ENCODE peak calls at places on chromosomes 2 and 18, in ten cellular contexts. S, O, L, F, K, W, T, U, R and B are unnamed samples.

GRCh38 chr2:158777077-158777476 is 18.0 kb upstream of the DAPL1 start:
- DNase-seq in S (no peak), O (no peak), L (no peak), F (no peak), K (no peak), W (no peak), T (no peak), U (no peak), R (peak; percentile 18), B (no peak)

GRCh38 chr18:77073336-77074093 is 59.1 kb downstream of the MBP start:
- DNase-seq in S (no peak), O (no peak), L (no peak), F (no peak), K (no peak), W (no peak), T (no peak), U (peak; percentile 53), R (no peak), B (no peak)

GRCh38 chr2:105652014-105652796 is 92.5 kb upstream of the NCK2 start:
- DNase-seq in S (peak; percentile 42), O (no peak), L (no peak), F (no peak), K (no peak), W (no peak), T (no peak), U (peak; percentile 49), R (no peak), B (no peak)

GRCh38 chr2:216320852-216321251 is 51.4 kb downstream of the MARCHF4 start:
- DNase-seq in S (no peak), O (no peak), L (no peak), F (no peak), K (no peak), W (no peak), T (peak; percentile 36), U (no peak), R (no peak), B (no peak)

GRCh38 chr2:10922307-10923006 is 10.7 kb downstream of the KCNF1 start:
- DNase-seq in S (peak; percentile 36), O (no peak), L (no peak), F (no peak), K (no peak), W (no peak), T (no peak), U (no peak), R (no peak), B (no peak)

GRCh38 chr2:88590998-88591613 is 36.2 kb downstream of the EIF2AK3 start:
- DNase-seq in S (peak; percentile 84), O (peak; percentile 72), L (peak; percentile 65), F (peak; percentile 69), K (peak; percentile 62), W (peak; percentile 41), T (peak; percentile 72), U (no peak), R (peak; percentile 73), B (peak; percentile 84)

GRCh38 chr18:79368681-79369080 is 27.0 kb upstream of the NFATC1 start:
- DNase-seq in S (no peak), O (no peak), L (no peak), F (no peak), K (no peak), W (no peak), T (no peak), U (peak; percentile 80), R (no peak), B (no peak)

GRCh38 chr2:37877457-37878315 is 47.4 kb upstream of the RMDN2 start:
- DNase-seq in S (peak; percentile 81), O (peak; percentile 67), L (peak; percentile 69), F (peak; percentile 77), K (peak; percentile 49), W (peak; percentile 35), T (peak; percentile 68), U (no peak), R (peak; percentile 71), B (peak; percentile 78)

GRCh38 chr18:40414155-40414754 is 1540.8 kb upstream of the PIK3C3 start:
- DNase-seq in S (no peak), O (no peak), L (peak; percentile 32), F (no peak), K (no peak), W (no peak), T (peak; percentile 37), U (no peak), R (peak; percentile 49), B (peak; percentile 41)

GRCh38 chr2:25201794-25202193 is 33.4 kb upstream of the POMC start:
- DNase-seq in S (no peak), O (no peak), L (no peak), F (no peak), K (no peak), W (no peak), T (no peak), U (no peak), R (no peak), B (no peak)

GRCh38 chr2:234364718-234365117 is 132.2 kb downstream of the ARL4C start:
- DNase-seq in S (no peak), O (no peak), L (no peak), F (peak; percentile 26), K (no peak), W (no peak), T (no peak), U (no peak), R (no peak), B (no peak)

GRCh38 chr2:226788064-226788463 is 11.6 kb downstream of the IRS1 start:
- DNase-seq in S (no peak), O (no peak), L (no peak), F (no peak), K (no peak), W (no peak), T (peak; percentile 39), U (no peak), R (no peak), B (peak; percentile 29)

GRCh38 chr2:118844261-118845004 is 3.0 kb downstream of the EN1 start:
- DNase-seq in S (peak; percentile 70), O (no peak), L (no peak), F (peak; percentile 26), K (no peak), W (no peak), T (no peak), U (peak; percentile 84), R (peak; percentile 62), B (no peak)

GRCh38 chr18:10230072-10230471 is 224.4 kb upstream of the APCDD1 start:
- DNase-seq in S (peak; percentile 42), O (peak; percentile 69), L (peak; percentile 78), F (no peak), K (no peak), W (peak; percentile 44), T (peak; percentile 83), U (no peak), R (peak; percentile 92), B (peak; percentile 65)

GRCh38 chr2:152098798-152099654 is at the start of gene CACNB4:
- DNase-seq in S (peak; percentile 77), O (no peak), L (peak; percentile 5), F (peak; percentile 66), K (peak; percentile 14), W (no peak), T (no peak), U (no peak), R (peak; percentile 20), B (peak; percentile 8)

GRCh38 chr2:172986040-172986439 is 89.6 kb upstream of the MAP3K20 start:
- DNase-seq in S (no peak), O (peak; percentile 20), L (no peak), F (no peak), K (no peak), W (no peak), T (peak; percentile 10), U (no peak), R (no peak), B (peak; percentile 36)

GRCh38 chr2:173984866-173985588 is 19.9 kb upstream of the SP3 start:
- DNase-seq in S (no peak), O (no peak), L (no peak), F (no peak), K (no peak), W (no peak), T (no peak), U (no peak), R (no peak), B (no peak)

GRCh38 chr18:37378616-37379015 is 187.0 kb downstream of the CELF4 start:
- DNase-seq in S (no peak), O (no peak), L (no peak), F (no peak), K (no peak), W (no peak), T (no peak), U (no peak), R (no peak), B (no peak)

GRCh38 chr18:54405290-54405689 is 47.6 kb downstream of the C18orf54 start:
- DNase-seq in S (no peak), O (no peak), L (no peak), F (no peak), K (no peak), W (no peak), T (no peak), U (no peak), R (no peak), B (no peak)

DNA sequence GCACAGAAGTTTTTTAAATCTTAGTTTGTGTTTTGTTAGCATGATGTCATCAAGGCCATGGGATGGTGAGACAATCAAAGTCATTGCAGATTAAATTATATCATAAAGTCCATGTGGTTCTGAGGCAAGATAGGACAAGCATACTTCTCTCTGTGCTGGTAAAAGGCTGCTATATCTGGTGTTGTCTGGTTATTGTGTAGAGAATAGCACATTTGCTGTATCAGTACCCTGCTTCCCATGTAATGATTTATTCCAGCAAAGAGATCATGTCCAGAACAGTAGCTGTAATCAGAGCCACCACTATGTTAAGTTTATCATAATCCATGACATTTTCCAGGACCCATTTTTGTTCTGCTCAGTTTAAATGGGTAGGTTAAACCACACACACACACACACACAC is 123.0 kb downstream of the TTC27 start:
- DNase-seq in S (no peak), O (no peak), L (no peak), F (no peak), K (no peak), W (no peak), T (peak; percentile 39), U (no peak), R (no peak), B (no peak)
- TF ChIP-seq CTCF in S (no peak), O (no peak), L (no peak), F (no peak), K (no peak), W (no peak), T (no peak), U (no peak), R (no peak), B (no peak)

GRCh38 chr2:235479604-235480003 is 14.2 kb upstream of the AGAP1 start:
- DNase-seq in S (no peak), O (no peak), L (no peak), F (no peak), K (no peak), W (no peak), T (no peak), U (no peak), R (no peak), B (no peak)
- TF ChIP-seq CTCF in S (no peak), O (no peak), L (no peak), F (no peak), K (no peak), W (no peak), T (no peak), U (no peak), R (no peak), B (no peak)

GRCh38 chr2:190407662-190408537 is at the start of gene MFSD6:
- DNase-seq in S (peak; percentile 70), O (peak; percentile 39), L (no peak), F (peak; percentile 85), K (peak; percentile 22), W (no peak), T (no peak), U (peak; percentile 89), R (no peak), B (no peak)
- TF ChIP-seq CTCF in S (no peak), O (no peak), L (no peak), F (no peak), K (no peak), W (no peak), T (no peak), U (no peak), R (no peak), B (no peak)

GRCh38 chr2:18749912-18750526 is 160.7 kb upstream of the NT5C1B start:
- DNase-seq in S (peak; percentile 68), O (peak; percentile 20), L (peak; percentile 73), F (peak; percentile 56), K (peak; percentile 61), W (peak; percentile 12), T (peak; percentile 66), U (no peak), R (peak; percentile 70), B (peak; percentile 80)
- TF ChIP-seq CTCF in S (peak; percentile 89), O (peak; percentile 83), L (peak; percentile 77), F (peak; percentile 91), K (peak; percentile 86), W (peak; percentile 67), T (peak; percentile 93), U (no peak), R (peak; percentile 82), B (peak; percentile 77)